ENCODE peak calls at places on chromosomes 11 and 22, in seven cellular contexts. W, M, Y, Q, V, Z and K are unnamed samples.

GRCh38 chr11:11978792-11979486 is 29.5 kb downstream of the DKK3 start:
- DNase-seq in Z (peak), Y (peak), Q (peak), W (no peak), V (no peak), M (no peak), K (no peak)

GRCh38 chr11:118915941-118916841 is 9.5 kb downstream of the BCL9L start:
- DNase-seq in V (no peak), M (no peak), W (no peak), Y (no peak), Q (no peak), Z (no peak), K (no peak)

GRCh38 chr22:25754527-25755202 is 12.7 kb downstream of the MYO18B start:
- DNase-seq in Z (no peak), V (no peak), Y (peak), W (no peak), Q (no peak), M (no peak), K (no peak)

GRCh38 chr22:18095101-18095805 is 15.4 kb upstream of the TUBA8 start:
- DNase-seq in Q (no peak), W (no peak), Z (no peak), Y (no peak), V (no peak), M (no peak), K (no peak)

GRCh38 chr11:72308226-72309073 is 64.5 kb upstream of the PHOX2A start:
- DNase-seq in Y (peak), Q (no peak), V (no peak), M (no peak), W (no peak), Z (peak), K (peak)

GRCh38 chr11:47143322-47143721 is 33.4 kb downstream of the ARFGAP2 start:
- DNase-seq in Q (no peak), Y (peak), W (no peak), M (no peak), V (peak), Z (peak), K (no peak)

GRCh38 chr11:125433454-125434121 is 62.5 kb downstream of the FEZ1 start:
- DNase-seq in V (no peak), M (no peak), W (no peak), Z (peak), Y (peak), Q (no peak), K (no peak)

GRCh38 chr11:69086741-69087524 is 38.2 kb downstream of the TPCN2 start:
- DNase-seq in V (no peak), Y (no peak), W (no peak), M (no peak), Z (no peak), Q (no peak), K (no peak)

GRCh38 chr22:42830161-42830560 is 26.9 kb downstream of the ARFGAP3 start:
- DNase-seq in M (no peak), Q (no peak), W (no peak), Y (no peak), V (no peak), Z (no peak), K (no peak)

GRCh38 chr11:32204751-32205150 is 113.9 kb downstream of the RCN1 start:
- DNase-seq in V (no peak), Y (no peak), M (no peak), W (no peak), Z (no peak), Q (no peak), K (no peak)

GRCh38 chr11:24234822-24235508 is 261.9 kb upstream of the LUZP2 start:
- DNase-seq in W (no peak), Y (peak), V (no peak), Z (peak), Q (peak), M (no peak), K (no peak)

GRCh38 chr11:125931116-125931515 is 14.7 kb upstream of the VSIG10L2 start:
- DNase-seq in Y (no peak), Q (no peak), V (no peak), W (no peak), Z (no peak), M (no peak), K (no peak)

GRCh38 chr11:35083181-35084061 is 55.5 kb upstream of the CD44 start:
- DNase-seq in Y (peak), M (peak), V (peak), W (peak), Q (peak), Z (no peak), K (no peak)

GRCh38 chr11:119700536-119701346 is 28.3 kb downstream of the NECTIN1 start:
- DNase-seq in W (no peak), Z (no peak), M (no peak), Q (peak), V (no peak), Y (no peak), K (no peak)

GRCh38 chr11:110763249-110764011 is 51.2 kb upstream of the ARHGAP20 start:
- DNase-seq in M (no peak), Q (no peak), Z (peak), W (no peak), V (peak), Y (peak), K (peak)

GRCh38 chr11:103700605-103701004 is 335.8 kb upstream of the DDI1 start:
- DNase-seq in W (no peak), M (no peak), Y (peak), Z (no peak), Q (no peak), V (no peak), K (no peak)

GRCh38 chr22:49724893-49725489 is 102.7 kb downstream of the BRD1 start:
- DNase-seq in Y (peak), W (peak), Z (peak), V (peak), M (peak), Q (peak), K (peak)

GRCh38 chr22:25736378-25737011 is 5.5 kb upstream of the MYO18B start:
- DNase-seq in Z (no peak), W (no peak), Q (no peak), Y (no peak), M (no peak), V (no peak), K (no peak)

GRCh38 chr11:46009647-46010046 is 87.2 kb downstream of the LARGE2 start:
- DNase-seq in Y (peak), V (no peak), Q (no peak), Z (no peak), W (no peak), M (no peak), K (no peak)

GRCh38 chr11:115409691-115410220 is 94.5 kb downstream of the CADM1 start:
- DNase-seq in Z (peak), M (no peak), Q (no peak), Y (no peak), V (no peak), W (no peak), K (no peak)

GRCh38 chr11:34250732-34251639 is 106.8 kb downstream of the ABTB2 start:
- DNase-seq in Y (peak), V (no peak), Z (no peak), M (peak), W (peak), Q (peak), K (no peak)

GRCh38 chr22:46171940-46172339 is 21.6 kb downstream of the PPARA start:
- DNase-seq in Y (peak), Q (no peak), V (no peak), W (no peak), M (no peak), Z (no peak), K (no peak)

GRCh38 chr11:77215106-77215505 is 86.4 kb downstream of the GDPD4 start:
- DNase-seq in W (no peak), Y (no peak), M (no peak), V (no peak), Z (no peak), Q (no peak), K (no peak)

GRCh38 chr11:36447514-36447913 is 62.6 kb downstream of the TRAF6 start:
- DNase-seq in W (no peak), V (no peak), Z (no peak), Y (peak), M (no peak), Q (no peak), K (no peak)

GRCh38 chr11:34844466-34845112 is 71.6 kb downstream of the APIP start:
- DNase-seq in Y (no peak), M (no peak), V (no peak), W (no peak), Z (no peak), Q (no peak), K (no peak)

GRCh38 chr11:85805387-85805786 is 5.6 kb downstream of the SYTL2 start:
- DNase-seq in Z (no peak), Q (no peak), M (no peak), Y (no peak), V (no peak), W (no peak), K (no peak)

GRCh38 chr11:15720460-15720859 is 605.7 kb downstream of the INSC start:
- DNase-seq in V (no peak), Z (no peak), M (no peak), Y (no peak), W (no peak), Q (no peak), K (no peak)

GRCh38 chr11:4433852-4434251 is 15.2 kb upstream of the OR52K2 start:
- DNase-seq in W (no peak), V (no peak), Y (no peak), M (no peak), Z (no peak), Q (no peak), K (no peak)

GRCh38 chr11:97110376-97110775 is 720.6 kb downstream of the JRKL start:
- DNase-seq in Y (peak), M (no peak), V (no peak), W (no peak), Z (no peak), Q (no peak), K (no peak)

GRCh38 chr11:63858628-63859550 is 20.0 kb downstream of the MARK2 start:
- DNase-seq in M (no peak), Q (no peak), W (no peak), Z (no peak), Y (peak), V (no peak), K (no peak)

GRCh38 chr11:96199563-96200025 is 143.4 kb downstream of the MAML2 start:
- DNase-seq in V (no peak), W (no peak), M (no peak), Y (peak), Z (no peak), Q (no peak), K (no peak)

GRCh38 chr11:57217053-57217452 is 20.0 kb downstream of the APLNR start:
- DNase-seq in M (no peak), V (no peak), W (no peak), Y (no peak), Q (no peak), Z (no peak), K (no peak)

GRCh38 chr11:46119352-46120216 is 1.7 kb downstream of the PHF21A start:
- DNase-seq in Y (peak), V (peak), W (peak), Z (peak), M (no peak), Q (peak), K (no peak)

GRCh38 chr22:50545522-50546325 is at the start of gene KLHDC7B:
- DNase-seq in Z (no peak), W (no peak), M (no peak), V (no peak), Y (peak), Q (no peak), K (no peak)

GRCh38 chr11:96001037-96001436 is 77.1 kb upstream of the MTMR2 start:
- DNase-seq in Y (peak), Q (no peak), V (peak), W (no peak), M (no peak), Z (no peak), K (no peak)